ENCODE peak calls at places on chromosomes 13 and 19, in ten cellular contexts. M is keratinocyte, X is IMR-90, E is brain microvascular endothelial cell, J is fibroblast of pulmonary artery, Q is cardiac muscle cell, K is esophagus muscularis mucosa, C is GM23338, A is glutamatergic neuron, I is cardiac fibroblast. V is an unnamed sample.

GRCh38 chr19:40763963-40764362 is 11.4 kb upstream of the MIA start:
- DNase-seq in C (no peak), Q (no peak), J (no peak), K (no peak), A (no peak), M (no peak), I (no peak), E (no peak), X (no peak), V (no peak)

GRCh38 chr19:18763674-18764590 is 27.2 kb downstream of the COMP start:
- DNase-seq in Q (peak; percentile 41), A (no peak), K (no peak), M (peak; percentile 84), J (no peak), E (peak; percentile 25), C (no peak), I (peak; percentile 55), X (peak; percentile 27), V (no peak)

GRCh38 chr13:101875717-101876393 is 423.4 kb downstream of the ITGBL1 start:
- DNase-seq in J (peak; percentile 13), E (peak; percentile 92), M (no peak), A (no peak), K (no peak), X (peak; percentile 55), I (peak; percentile 58), Q (peak; percentile 3), C (no peak), V (no peak)

GRCh38 chr19:51783373-51783772 is 11.6 kb upstream of the FPR3 start:
- DNase-seq in X (no peak), I (peak; percentile 63), M (no peak), Q (peak; percentile 58), A (no peak), E (peak; percentile 8), J (peak; percentile 48), C (peak; percentile 61), K (peak; percentile 17), V (no peak)

GRCh38 chr19:10159610-10160009 is 35.1 kb downstream of the DNMT1 start:
- DNase-seq in I (no peak), K (no peak), X (no peak), J (no peak), C (no peak), A (no peak), E (no peak), M (no peak), Q (no peak), V (no peak)

GRCh38 chr13:37460211-37460610 is 138.4 kb downstream of the POSTN start:
- DNase-seq in E (no peak), K (no peak), M (no peak), Q (no peak), A (no peak), J (no peak), I (no peak), X (peak; percentile 51), C (no peak), V (no peak)

GRCh38 chr19:11444059-11444458 is 8.6 kb downstream of the PRKCSH start:
- DNase-seq in A (no peak), I (no peak), K (no peak), E (no peak), X (no peak), M (no peak), Q (no peak), C (no peak), J (no peak), V (no peak)

GRCh38 chr13:100434010-100434763 is 154.4 kb downstream of the GGACT start:
- DNase-seq in C (no peak), A (no peak), X (peak; percentile 68), J (peak; percentile 52), K (no peak), I (peak; percentile 66), E (peak; percentile 62), M (no peak), Q (peak; percentile 40), V (peak; percentile 58)

GRCh38 chr13:76759877-76760276 is 126.3 kb downstream of the KCTD12 start:
- DNase-seq in M (no peak), A (no peak), E (peak; percentile 90), Q (peak; percentile 42), X (peak; percentile 18), C (no peak), K (no peak), J (peak; percentile 46), I (no peak), V (no peak)

GRCh38 chr19:58395979-58396627 is 647 bp downstream of the RNF225 start:
- DNase-seq in M (no peak), J (no peak), X (no peak), A (no peak), K (no peak), I (no peak), Q (peak; percentile 35), E (no peak), C (peak; percentile 71), V (no peak)

GRCh38 chr13:30395192-30396158 is 26.8 kb upstream of the UBE2L5 start:
- DNase-seq in A (peak; percentile 56), I (peak; percentile 96), K (peak; percentile 99), C (peak; percentile 78), J (peak; percentile 97), Q (peak; percentile 98), E (peak; percentile 88), M (peak; percentile 83), X (peak; percentile 93), V (peak; percentile 53)

GRCh38 chr13:38349386-38350113 is at the start of gene UFM1:
- DNase-seq in K (peak; percentile 96), Q (peak; percentile 98), A (peak; percentile 75), X (peak; percentile 96), J (peak; percentile 97), E (peak; percentile 92), M (peak; percentile 69), I (peak; percentile 98), C (peak; percentile 97), V (peak; percentile 90)

GRCh38 chr19:3721131-3721899 is 13.1 kb downstream of the TJP3 start:
- DNase-seq in Q (peak; percentile 90), C (peak; percentile 98), J (peak; percentile 86), K (no peak), E (peak; percentile 76), X (peak; percentile 75), A (peak; percentile 97), I (peak; percentile 83), M (no peak), V (no peak)

GRCh38 chr13:79501538-79502232 is 20.7 kb downstream of the NDFIP2 start:
- DNase-seq in I (peak; percentile 23), C (no peak), J (no peak), M (no peak), K (no peak), A (no peak), X (peak; percentile 40), E (no peak), Q (no peak), V (no peak)

GRCh38 chr19:4647676-4648644 is 8.6 kb downstream of the TNFAIP8L1 start:
- DNase-seq in C (peak; percentile 63), Q (peak; percentile 70), E (peak; percentile 43), I (peak; percentile 93), M (no peak), J (peak; percentile 81), X (no peak), K (no peak), A (peak; percentile 71), V (no peak)

GRCh38 chr13:84630486-84630885 is 748.2 kb upstream of the SLITRK1 start:
- DNase-seq in C (no peak), E (no peak), A (no peak), J (no peak), I (no peak), X (no peak), K (no peak), M (no peak), Q (no peak), V (no peak)

GRCh38 chr19:38665950-38666661 is 18.7 kb downstream of the ACTN4 start:
- DNase-seq in Q (peak; percentile 83), I (peak; percentile 67), X (peak; percentile 51), E (no peak), K (no peak), A (no peak), J (peak; percentile 84), M (no peak), C (peak; percentile 98), V (no peak)

DNA sequence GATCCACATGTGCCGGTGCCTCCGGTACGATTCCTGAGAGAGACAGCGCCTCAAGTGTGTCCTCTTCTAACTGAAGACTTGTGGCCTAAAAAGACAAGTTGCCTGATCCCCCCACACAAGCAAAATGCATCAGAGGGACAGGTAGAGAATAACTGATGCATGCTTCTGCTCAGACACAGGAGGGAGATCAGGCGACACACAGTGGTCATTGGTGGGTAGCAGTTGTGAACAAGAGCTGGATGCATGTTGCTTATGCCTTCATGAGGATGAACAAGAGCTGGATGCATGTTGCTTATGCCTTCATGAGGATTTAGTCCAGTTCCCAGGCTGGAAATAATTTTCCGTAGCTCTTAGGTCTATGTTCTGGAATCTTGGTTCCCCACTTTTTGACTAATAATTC is 505.6 kb downstream of the MYO16 start:
- DNase-seq in I (no peak), J (no peak), A (no peak), K (no peak), X (no peak), Q (no peak), C (no peak), E (no peak), M (no peak), V (no peak)
- TF ChIP-seq CTCF in I (no peak), J (no peak), A (no peak), K (no peak), X (no peak), Q (no peak), C (peak; percentile 72), E (peak; percentile 34), M (no peak), V (peak; percentile 40)

DNA sequence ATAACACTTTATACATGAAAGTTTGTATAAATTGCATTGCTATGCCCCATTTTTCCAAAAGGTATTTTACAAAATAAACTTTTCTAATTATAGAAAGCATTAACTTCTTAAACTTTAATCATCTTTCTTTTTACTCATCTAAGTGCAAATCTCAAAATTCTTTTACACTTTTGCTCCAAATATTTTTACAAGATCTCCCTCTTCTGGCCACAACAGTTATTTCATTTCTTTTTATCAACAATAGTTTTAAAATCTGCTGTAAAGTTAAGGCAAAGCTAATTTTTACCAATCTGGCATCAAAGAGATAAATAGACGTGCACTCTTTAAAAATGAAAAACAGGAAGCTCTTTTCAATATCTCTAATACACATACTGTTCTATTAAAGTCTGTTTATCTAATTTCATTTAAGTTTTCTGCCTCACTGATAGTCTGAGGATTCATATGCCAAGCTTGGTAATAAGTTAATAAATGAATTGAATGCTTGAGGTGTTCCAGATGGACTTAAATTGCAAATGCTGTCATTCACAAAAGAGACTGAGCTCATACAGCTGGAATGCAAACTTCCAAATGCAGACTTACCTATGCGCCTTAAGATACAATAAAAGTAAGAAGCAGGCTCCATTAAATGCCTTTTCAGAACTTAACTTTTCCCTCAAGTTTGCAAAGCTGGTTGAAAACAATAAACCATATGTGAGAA is 583.0 kb upstream of the ATXN8OS start:
- DNase-seq in J (no peak), C (peak; percentile 38), E (no peak), X (no peak), K (no peak), M (no peak), Q (no peak), A (no peak), I (peak; percentile 2), V (no peak)
- TF ChIP-seq CTCF in J (peak; percentile 12), C (no peak), E (no peak), X (peak; percentile 13), K (no peak), M (no peak), Q (peak; percentile 21), A (peak; percentile 71), I (no peak), V (no peak)

GRCh38 chr13:109028626-109029025 is 399.2 kb downstream of the MYO16 start:
- DNase-seq in Q (peak; percentile 65), E (peak; percentile 6), C (no peak), I (no peak), K (no peak), J (peak; percentile 38), X (no peak), A (no peak), M (no peak), V (no peak)
- TF ChIP-seq CTCF in Q (no peak), E (no peak), C (no peak), I (no peak), K (no peak), J (no peak), X (no peak), A (no peak), M (no peak), V (no peak)

GRCh38 chr13:105019073-105019472 is 1516.4 kb downstream of the EFNB2 start:
- DNase-seq in A (no peak), C (no peak), I (no peak), M (no peak), Q (no peak), K (no peak), E (no peak), J (no peak), X (no peak), V (no peak)
- TF ChIP-seq CTCF in A (no peak), C (no peak), I (no peak), M (no peak), Q (no peak), K (no peak), E (no peak), J (no peak), X (no peak), V (no peak)